ENCODE peak calls at places on chromosomes 12 and 14, in four cellular contexts. L, D, V and W are unnamed samples.

GRCh38 chr14:24196071-24197061 is 1.1 kb upstream of the TM9SF1 start:
- DNase-seq in L (no peak), V (no peak), D (no peak), W (no peak)

GRCh38 chr14:59252772-59253500 is 64.5 kb downstream of the DAAM1 start:
- DNase-seq in D (no peak), V (no peak), L (no peak), W (no peak)

GRCh38 chr12:111033281-111034147 is 113.1 kb upstream of the MYL2 start:
- DNase-seq in D (no peak), L (no peak), V (no peak), W (no peak)

GRCh38 chr14:56817396-56817921 is 7.2 kb upstream of the OTX2 start:
- DNase-seq in D (no peak), L (no peak), V (no peak), W (no peak)

GRCh38 chr12:46260153-46260912 is 8.5 kb downstream of the SLC38A1 start:
- DNase-seq in V (no peak), L (peak), D (no peak), W (no peak)

GRCh38 chr14:73455294-73455693 is 3.1 kb downstream of the NUMB start:
- DNase-seq in V (no peak), D (no peak), L (no peak), W (no peak)

GRCh38 chr12:12224240-12224940 is 42.5 kb downstream of the LRP6 start:
- DNase-seq in L (peak), V (no peak), D (no peak), W (no peak)

GRCh38 chr14:50451854-50452253 is 55.2 kb upstream of the CDKL1 start:
- DNase-seq in L (no peak), D (no peak), V (no peak), W (no peak)

GRCh38 chr12:106187155-106187789 is 48.5 kb upstream of the NUAK1 start:
- DNase-seq in V (no peak), D (no peak), L (no peak), W (no peak)

GRCh38 chr14:73865536-73866113 is 14.0 kb downstream of the PTGR2 start:
- DNase-seq in D (no peak), L (no peak), V (no peak), W (no peak)

GRCh38 chr14:92539875-92540274 is 26.3 kb downstream of the RIN3 start:
- DNase-seq in L (no peak), V (no peak), D (no peak), W (no peak)

GRCh38 chr12:4615667-4616066 is 33.2 kb downstream of the AKAP3 start:
- DNase-seq in V (no peak), L (no peak), D (no peak), W (no peak)

GRCh38 chr14:54981698-54982097 is 45.2 kb downstream of the WDHD1 start:
- DNase-seq in V (no peak), D (no peak), L (no peak), W (no peak)

GRCh38 chr12:1473418-1473817 is 121.0 kb downstream of the FBXL14 start:
- DNase-seq in D (no peak), V (peak), L (no peak), W (peak)

GRCh38 chr14:53692451-53693330 is 263.9 kb downstream of the BMP4 start:
- DNase-seq in L (no peak), V (no peak), D (no peak), W (no peak)

GRCh38 chr12:71791473-71792150 is 36.9 kb downstream of the RAB21 start:
- DNase-seq in L (no peak), D (no peak), V (no peak), W (no peak)

GRCh38 chr12:64452559-64453329 is 824 bp downstream of the TBK1 start:
- DNase-seq in D (no peak), V (no peak), L (peak), W (no peak)

GRCh38 chr14:90522585-90523191 is 125.9 kb downstream of the CALM1 start:
- DNase-seq in L (no peak), V (no peak), D (peak), W (no peak)

GRCh38 chr12:80938397-80938796 is 663 bp upstream of the LIN7A start:
- DNase-seq in D (no peak), V (no peak), L (no peak), W (no peak)

GRCh38 chr12:68841717-68842116 is 33.7 kb downstream of the MDM2 start:
- DNase-seq in L (no peak), D (no peak), V (no peak), W (no peak)

GRCh38 chr12:107955966-107956643 is 173.0 kb upstream of the WSCD2 start:
- DNase-seq in L (no peak), V (no peak), D (no peak), W (no peak)

GRCh38 chr12:102061096-102061555 is 665 bp downstream of the WASHC3 start:
- DNase-seq in D (no peak), V (no peak), L (no peak), W (no peak)

GRCh38 chr14:94143239-94143638 is 13.8 kb upstream of the IFI27L2 start:
- DNase-seq in D (no peak), L (no peak), V (no peak), W (no peak)

GRCh38 chr12:130540376-130540775 is 175.7 kb downstream of the RIMBP2 start:
- DNase-seq in L (no peak), D (no peak), V (no peak), W (no peak)

GRCh38 chr12:12582193-12582881 is 19.7 kb upstream of the DUSP16 start:
- DNase-seq in V (no peak), L (no peak), D (no peak), W (no peak)

DNA sequence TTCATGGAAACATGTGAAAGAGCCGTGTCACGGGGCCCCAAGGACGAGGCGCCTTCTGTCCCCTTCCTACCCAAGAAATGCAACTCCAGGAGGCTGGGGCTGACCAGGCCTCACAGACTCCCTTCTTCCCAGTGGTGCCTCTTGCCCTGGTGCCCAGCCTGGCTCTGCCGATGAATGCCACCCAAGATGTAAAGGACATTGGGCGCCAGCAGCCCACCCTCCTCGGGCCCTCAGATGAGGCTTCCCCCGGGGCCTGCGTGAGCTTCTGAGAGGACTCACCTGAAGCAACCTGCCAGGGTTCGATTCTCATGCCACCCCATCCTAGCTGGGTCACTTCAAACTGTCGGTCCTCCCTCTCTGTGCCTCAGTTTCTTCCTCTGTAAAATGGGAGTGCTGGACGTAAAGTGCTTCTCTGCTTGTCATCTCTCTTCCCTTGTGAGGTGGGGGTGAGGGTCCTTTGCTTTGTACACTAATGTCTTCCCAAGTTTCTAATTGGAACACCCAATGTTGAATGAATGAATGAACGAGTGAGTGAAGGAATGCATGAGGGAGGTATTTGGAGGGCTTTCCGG is 10.8 kb downstream of the FAM222A start:
- DNase-seq in D (no peak), V (no peak), L (no peak), W (no peak)
- H3K27ac ChIP-seq in D (no peak), V (no peak), L (no peak), W (no peak)

DNA sequence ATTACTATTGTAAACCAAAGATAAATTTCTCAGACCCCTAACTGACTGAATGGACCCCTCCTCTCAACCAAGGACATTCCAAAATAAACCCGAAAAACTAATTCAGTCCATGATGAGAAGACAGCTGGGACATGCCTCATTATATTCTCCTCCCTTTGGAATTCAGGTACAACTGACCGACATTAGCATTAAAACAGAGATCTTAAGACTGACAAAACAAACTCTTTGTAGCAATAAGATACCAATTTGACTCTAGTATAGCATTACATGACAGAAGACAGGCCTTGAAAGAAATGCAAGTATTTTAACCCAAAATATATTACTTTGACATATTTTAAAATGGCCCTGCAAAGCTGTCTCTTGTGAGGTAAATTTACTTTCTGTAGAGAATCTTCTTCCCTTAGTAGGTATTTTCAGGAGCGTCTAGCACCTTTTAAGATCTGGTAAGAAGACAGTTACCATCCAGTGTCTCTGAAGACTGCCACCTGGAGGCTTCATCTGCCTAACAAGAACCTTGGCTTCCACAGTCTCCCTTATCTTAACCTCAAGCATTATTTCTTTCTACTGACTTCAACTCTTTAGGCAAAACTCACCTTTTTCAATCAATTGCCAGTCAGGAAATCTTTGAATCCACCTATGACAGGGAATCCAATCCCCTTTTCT is 957.5 kb downstream of the SLC6A15 start:
- DNase-seq in V (no peak), D (no peak), L (no peak), W (no peak)
- TF ChIP-seq CTCF in V (no peak), D (no peak), L (no peak), W (no peak)

GRCh38 chr12:32211769-32212156 is 105.1 kb downstream of the BICD1 start:
- DNase-seq in L (no peak), V (no peak), D (no peak), W (no peak)
- H3K27ac ChIP-seq in L (no peak), V (no peak), D (no peak), W (no peak)

GRCh38 chr14:77403798-77404197 is 19.5 kb downstream of the NOXRED1 start:
- DNase-seq in D (no peak), V (no peak), L (no peak), W (no peak)

GRCh38 chr14:77407158-77407557 is 16.2 kb downstream of the NOXRED1 start:
- DNase-seq in V (no peak), L (no peak), D (no peak), W (no peak)

GRCh38 chr14:77406718-77407117 is 16.6 kb downstream of the NOXRED1 start:
- DNase-seq in L (no peak), V (no peak), D (no peak), W (no peak)

GRCh38 chr14:77406086-77406485 is 17.2 kb downstream of the NOXRED1 start:
- DNase-seq in D (no peak), L (no peak), V (no peak), W (no peak)

GRCh38 chr14:77409131-77409533 is 14.2 kb downstream of the NOXRED1 start:
- DNase-seq in L (no peak), D (no peak), V (no peak), W (no peak)
- TF ChIP-seq CTCF in L (peak), D (no peak), V (no peak), W (no peak)

GRCh38 chr12:122965851-122966742 is at the start of gene ABCB9:
- DNase-seq in V (peak), D (peak), L (peak), W (peak)

GRCh38 chr12:122966743-122967058 is 438 bp upstream of the ABCB9 start:
- DNase-seq in L (no peak), V (no peak), D (no peak), W (no peak)

GRCh38 chr12:122968104-122968503 is 1.8 kb upstream of the ABCB9 start:
- DNase-seq in L (no peak), D (no peak), V (no peak), W (no peak)

GRCh38 chr12:122967151-122967550 is 888 bp upstream of the ABCB9 start:
- DNase-seq in D (no peak), L (no peak), V (no peak), W (no peak)

GRCh38 chr12:122969657-122970056 is 3.4 kb upstream of the ABCB9 start:
- DNase-seq in D (no peak), V (no peak), L (no peak), W (no peak)
- H3K27ac ChIP-seq in D (no peak), V (no peak), L (no peak), W (no peak)

GRCh38 chr12:121795029-121795977 is 1.8 kb upstream of the RHOF start:
- DNase-seq in D (peak), V (peak), L (no peak), W (peak)
- TF ChIP-seq CTCF in D (peak), V (peak), L (peak), W (peak)

GRCh38 chr12:42757735-42758134 is 168.2 kb upstream of the PRICKLE1 start:
- DNase-seq in D (no peak), V (no peak), L (no peak), W (no peak)

GRCh38 chr12:42760550-42760949 is 171.0 kb upstream of the PRICKLE1 start:
- DNase-seq in V (no peak), L (no peak), D (no peak), W (no peak)

GRCh38 chr12:42761601-42762350 is 172.2 kb upstream of the PRICKLE1 start:
- DNase-seq in L (no peak), V (no peak), D (no peak), W (no peak)

GRCh38 chr12:42758806-42759205 is 169.3 kb upstream of the PRICKLE1 start:
- DNase-seq in D (no peak), V (no peak), L (no peak), W (no peak)

GRCh38 chr12:42759622-42760273 is 170.2 kb upstream of the PRICKLE1 start:
- DNase-seq in D (peak), L (no peak), V (no peak), W (no peak)
- H3K27ac ChIP-seq in D (no peak), L (no peak), V (no peak), W (no peak)